ENCODE peak calls at places on chromosome 7, in five cellular contexts. D, Z, W, C and K are unnamed samples.

GRCh38 chr7:95686109-95686508 is 86.2 kb upstream of the DYNC1I1 start:
- DNase-seq in D (peak), Z (peak), W (peak), C (peak), K (peak)

GRCh38 chr7:98285132-98286092 is 3.9 kb downstream of the BRI3 start:
- DNase-seq in D (no peak), Z (no peak), W (no peak), C (no peak), K (no peak)

GRCh38 chr7:14891289-14891688 is 11.3 kb downstream of the DGKB start:
- DNase-seq in D (no peak), Z (no peak), W (no peak), C (no peak), K (no peak)

GRCh38 chr7:17109017-17109416 is 189.4 kb upstream of the AHR start:
- DNase-seq in D (no peak), Z (no peak), W (no peak), C (peak), K (no peak)

GRCh38 chr7:149765399-149766121 is 7.8 kb downstream of the ZNF467 start:
- DNase-seq in D (no peak), Z (no peak), W (peak), C (no peak), K (no peak)

GRCh38 chr7:78148166-78148894 is 349.8 kb downstream of the PHTF2 start:
- DNase-seq in D (no peak), Z (no peak), W (no peak), C (no peak), K (no peak)

GRCh38 chr7:157471259-157472125 is 134.7 kb downstream of the DNAJB6 start:
- DNase-seq in D (no peak), Z (no peak), W (peak), C (no peak), K (no peak)

GRCh38 chr7:150515248-150515647 is 576 bp downstream of the GIMAP7 start:
- DNase-seq in D (no peak), Z (no peak), W (no peak), C (no peak), K (no peak)

GRCh38 chr7:27933691-27934565 is 194.0 kb downstream of the TAX1BP1 start:
- DNase-seq in D (no peak), Z (no peak), W (peak), C (no peak), K (no peak)

GRCh38 chr7:127822822-127823508 is 171.0 kb downstream of the SND1 start:
- DNase-seq in D (peak), Z (no peak), W (peak), C (peak), K (no peak)

GRCh38 chr7:27466703-27467102 is 196.0 kb downstream of the HIBADH start:
- DNase-seq in D (no peak), Z (no peak), W (peak), C (no peak), K (no peak)

GRCh38 chr7:157524731-157525130 is 187.9 kb downstream of the DNAJB6 start:
- DNase-seq in D (no peak), Z (no peak), W (no peak), C (no peak), K (no peak)

GRCh38 chr7:100162874-100163533 is 4.5 kb upstream of the TRAPPC14 start:
- DNase-seq in D (no peak), Z (no peak), W (peak), C (peak), K (no peak)

GRCh38 chr7:150385240-150385830 is 6.2 kb downstream of the ZNF775 start:
- DNase-seq in D (no peak), Z (no peak), W (peak), C (peak), K (no peak)

GRCh38 chr7:130750774-130751173 is 16.8 kb upstream of the KLF14 start:
- DNase-seq in D (no peak), Z (no peak), W (no peak), C (no peak), K (no peak)

GRCh38 chr7:107262857-107263256 is 94.1 kb downstream of the HBP1 start:
- DNase-seq in D (no peak), Z (no peak), W (no peak), C (no peak), K (no peak)

GRCh38 chr7:129530881-129531391 is 28.6 kb downstream of the SMKR1 start:
- DNase-seq in D (peak), Z (no peak), W (no peak), C (peak), K (no peak)

GRCh38 chr7:7265057-7265456 is 82.7 kb downstream of the C1GALT1 start:
- DNase-seq in D (no peak), Z (no peak), W (no peak), C (no peak), K (no peak)

GRCh38 chr7:77442631-77443420 is 26.7 kb upstream of the GSAP start:
- DNase-seq in D (no peak), Z (no peak), W (no peak), C (peak), K (no peak)

GRCh38 chr7:31073486-31074383 is 21.6 kb downstream of the ADCYAP1R1 start:
- DNase-seq in D (no peak), Z (no peak), W (no peak), C (no peak), K (no peak)

GRCh38 chr7:149475121-149476045 is 14.5 kb upstream of the ZNF777 start:
- DNase-seq in D (no peak), Z (no peak), W (no peak), C (no peak), K (no peak)

GRCh38 chr7:70595741-70596574 is 536.0 kb upstream of the GALNT17 start:
- DNase-seq in D (peak), Z (no peak), W (peak), C (no peak), K (peak)

GRCh38 chr7:65746398-65746669 is 126.5 kb upstream of the VKORC1L1 start:
- DNase-seq in D (no peak), Z (no peak), W (no peak), C (no peak), K (no peak)

GRCh38 chr7:141354251-141354650 is 197.0 kb upstream of the AGK start:
- DNase-seq in D (no peak), Z (no peak), W (no peak), C (no peak), K (no peak)

GRCh38 chr7:123143206-123143605 is 56.6 kb downstream of the SLC13A1 start:
- DNase-seq in D (no peak), Z (no peak), W (no peak), C (no peak), K (no peak)

GRCh38 chr7:128934361-128935352 is 3.1 kb upstream of the IRF5 start:
- DNase-seq in D (peak), Z (no peak), W (no peak), C (no peak), K (peak)

GRCh38 chr7:157276731-157277562 is 59.9 kb upstream of the DNAJB6 start:
- DNase-seq in D (peak), Z (no peak), W (peak), C (no peak), K (peak)

GRCh38 chr7:100894860-100895700 is 608 bp downstream of the ACHE start:
- DNase-seq in D (no peak), Z (peak), W (peak), C (no peak), K (peak)

GRCh38 chr7:116087291-116087690 is 56.7 kb upstream of the TFEC start:
- DNase-seq in D (no peak), Z (no peak), W (no peak), C (no peak), K (no peak)

GRCh38 chr7:116525298-116525912 is 569 bp downstream of the CAV1 start:
- DNase-seq in D (peak), Z (peak), W (peak), C (no peak), K (peak)

GRCh38 chr7:42236266-42237161 is 495 bp downstream of the GLI3 start:
- DNase-seq in D (no peak), Z (peak), W (peak), C (no peak), K (peak)

GRCh38 chr7:47570649-47571050 is 11.3 kb downstream of the TNS3 start:
- DNase-seq in D (no peak), Z (no peak), W (no peak), C (no peak), K (no peak)

GRCh38 chr7:158239290-158239981 is 348.2 kb downstream of the PTPRN2 start:
- DNase-seq in D (no peak), Z (no peak), W (no peak), C (no peak), K (peak)

GRCh38 chr7:143003393-143004051 is 23.4 kb downstream of the OR9A2 start:
- DNase-seq in D (peak), Z (peak), W (no peak), C (peak), K (peak)

GRCh38 chr7:131076032-131076431 is 251.6 kb upstream of the MKLN1 start:
- DNase-seq in D (no peak), Z (no peak), W (no peak), C (no peak), K (no peak)

GRCh38 chr7:151631149-151631967 is 111.7 kb upstream of the RHEB start:
- DNase-seq in D (peak), Z (no peak), W (peak), C (peak), K (no peak)

GRCh38 chr7:95766657-95767056 is 5.7 kb upstream of the DYNC1I1 start:
- DNase-seq in D (no peak), Z (no peak), W (no peak), C (no peak), K (no peak)

GRCh38 chr7:153401795-153402720 is 642.5 kb downstream of the ACTR3B start:
- DNase-seq in D (no peak), Z (no peak), W (no peak), C (no peak), K (no peak)

DNA sequence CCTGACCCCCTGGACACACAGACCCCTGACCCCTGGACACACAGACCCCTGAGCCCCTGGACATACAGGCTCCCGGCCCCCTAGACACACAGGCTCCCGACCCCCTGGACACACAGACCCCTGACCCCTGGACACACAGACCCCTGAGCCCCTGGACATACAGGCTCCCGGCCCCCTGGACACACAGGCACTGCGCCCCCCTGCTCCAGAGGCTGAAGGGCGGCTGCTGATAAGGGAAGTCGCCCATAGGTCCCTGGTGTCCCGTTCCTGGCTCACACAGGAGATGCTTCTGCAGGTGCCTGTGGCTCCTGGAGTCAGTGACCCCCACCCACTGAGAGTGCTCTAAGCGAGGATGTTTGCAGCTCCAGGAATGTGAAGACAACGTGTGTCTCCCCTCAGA is 3.7 kb upstream of the AP5Z1 start:
- DNase-seq in D (no peak), Z (no peak), W (no peak), C (no peak), K (no peak)
- TF ChIP-seq CTCF in D (no peak), Z (no peak), W (no peak), C (no peak), K (no peak)

GRCh38 chr7:38462819-38463218 is 168.4 kb downstream of the AMPH start:
- DNase-seq in D (peak), Z (no peak), W (no peak), C (no peak), K (no peak)
- TF ChIP-seq CTCF in D (no peak), Z (no peak), W (no peak), C (no peak), K (no peak)

GRCh38 chr7:11748884-11749283 is 83.1 kb downstream of the THSD7A start:
- DNase-seq in D (peak), Z (no peak), W (peak), C (no peak), K (no peak)
- TF ChIP-seq CTCF in D (peak), Z (peak), W (peak), C (peak), K (no peak)

GRCh38 chr7:50141854-50142253 is 48.8 kb upstream of the ZPBP start:
- DNase-seq in D (no peak), Z (no peak), W (no peak), C (no peak), K (no peak)

GRCh38 chr7:50141131-50141530 is 48.1 kb upstream of the ZPBP start:
- DNase-seq in D (no peak), Z (no peak), W (no peak), C (no peak), K (no peak)

GRCh38 chr7:50145801-50146338 is 52.8 kb upstream of the ZPBP start:
- DNase-seq in D (peak), Z (no peak), W (no peak), C (no peak), K (no peak)

GRCh38 chr7:50140688-50141087 is 47.6 kb upstream of the ZPBP start:
- DNase-seq in D (no peak), Z (no peak), W (no peak), C (no peak), K (no peak)

GRCh38 chr7:50142421-50143113 is 49.5 kb upstream of the ZPBP start:
- DNase-seq in D (peak), Z (no peak), W (no peak), C (no peak), K (no peak)
- TF ChIP-seq CTCF in D (peak), Z (peak), W (peak), C (peak), K (peak)

GRCh38 chr7:1733908-1734252 is 63.8 kb downstream of the ELFN1 start:
- DNase-seq in D (no peak), Z (no peak), W (no peak), C (no peak), K (no peak)

GRCh38 chr7:1735262-1735661 is 65.2 kb downstream of the ELFN1 start:
- DNase-seq in D (no peak), Z (no peak), W (no peak), C (no peak), K (no peak)

GRCh38 chr7:1732072-1732471 is 62.0 kb downstream of the ELFN1 start:
- DNase-seq in D (no peak), Z (no peak), W (no peak), C (no peak), K (no peak)

GRCh38 chr7:1734331-1734730 is 64.3 kb downstream of the ELFN1 start:
- DNase-seq in D (no peak), Z (no peak), W (no peak), C (no peak), K (no peak)

GRCh38 chr7:1733206-1733907 is 63.3 kb downstream of the ELFN1 start:
- DNase-seq in D (no peak), Z (no peak), W (no peak), C (no peak), K (no peak)
- TF ChIP-seq CTCF in D (no peak), Z (no peak), W (peak), C (no peak), K (no peak)

DNA sequence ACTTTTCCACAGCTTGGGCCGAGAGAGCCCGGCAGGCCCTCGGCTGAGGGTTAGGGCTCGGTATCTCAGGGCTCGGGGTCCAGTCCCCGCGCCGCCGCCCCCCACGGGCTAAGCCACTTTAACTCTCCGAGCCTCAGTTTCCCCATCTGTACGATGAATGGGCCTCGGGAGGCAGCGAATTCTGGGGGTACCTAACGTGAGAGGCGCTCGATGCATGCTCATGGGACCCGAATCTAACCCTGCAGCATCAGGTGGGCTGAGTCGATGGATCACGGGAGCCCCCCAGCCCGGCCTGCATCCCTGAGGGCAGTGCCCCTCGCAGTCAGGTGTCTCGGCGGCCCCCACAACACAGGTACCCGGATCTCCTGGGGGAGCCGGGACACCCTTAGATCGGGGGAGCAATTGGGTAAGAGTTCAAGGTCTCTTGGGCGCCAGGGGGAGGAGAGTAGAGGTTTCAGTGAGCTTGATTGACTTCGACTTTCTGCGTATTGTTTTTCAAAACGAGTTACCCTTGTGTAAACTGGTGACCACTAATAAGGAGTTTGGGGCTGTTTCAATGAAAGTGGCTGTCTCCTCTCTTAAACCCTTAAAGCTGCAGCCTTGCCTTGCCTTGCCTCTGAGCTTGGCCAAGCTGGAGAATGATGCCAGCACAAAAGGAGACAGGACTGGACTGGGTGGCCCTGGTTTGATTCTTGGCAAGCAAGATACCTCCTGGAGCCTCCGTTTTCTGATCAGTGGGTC is 631 bp downstream of the POR start:
- DNase-seq in D (peak), Z (no peak), W (peak), C (no peak), K (peak)
- TF ChIP-seq CTCF in D (no peak), Z (no peak), W (no peak), C (no peak), K (no peak)

DNA sequence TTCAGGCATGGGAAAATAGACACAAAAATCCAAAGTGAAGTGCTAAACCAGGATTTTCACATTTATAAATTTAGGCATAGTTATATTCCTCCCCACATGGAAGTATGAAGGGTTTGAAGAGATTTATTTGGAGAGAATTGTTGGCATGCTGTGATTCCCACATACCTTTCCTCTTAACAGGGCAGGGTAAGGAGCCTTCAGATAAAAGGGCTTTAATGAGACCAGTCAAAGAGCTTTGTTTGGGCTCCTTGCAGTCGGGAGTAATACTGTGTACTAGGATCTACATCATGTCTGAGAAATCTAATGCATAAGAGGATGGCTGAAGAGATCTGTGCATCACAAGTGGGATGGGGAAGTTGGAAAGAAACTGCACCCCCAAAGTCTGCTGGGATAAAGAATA is 140.8 kb upstream of the PTN start:
- DNase-seq in D (no peak), Z (no peak), W (no peak), C (no peak), K (no peak)
- TF ChIP-seq CTCF in D (no peak), Z (no peak), W (no peak), C (no peak), K (no peak)

GRCh38 chr7:39746162-39746782 is 122.9 kb downstream of the RALA start:
- DNase-seq in D (peak), Z (peak), W (peak), C (peak), K (peak)
- TF ChIP-seq CTCF in D (peak), Z (peak), W (peak), C (peak), K (peak)